ENCODE peak calls at places on chromosome 18, in ten cellular contexts. X is CD8-positive, alpha-beta T cell; G is cerebellar cortex; E is RPMI8226; J is mesothelial cell of epicardium; Z is occipital lobe; N is NCI-H446; T is kidney epithelial cell; U is CD14-positive monocyte; H is cardiac muscle cell. C is an unnamed sample.

GRCh38 chr18:61608306-61608705 is 275.1 kb downstream of the CDH20 start:
- DNase-seq in X (no peak), G (no peak), E (no peak), J (no peak), Z (no peak), N (no peak), T (no peak), U (no peak), H (no peak), C (no peak)

GRCh38 chr18:9719421-9719981 is 11.4 kb downstream of the RAB31 start:
- DNase-seq in X (no peak), G (no peak), E (no peak), J (no peak), Z (no peak), N (no peak), T (no peak), U (no peak), H (no peak), C (no peak)

GRCh38 chr18:78073275-78073674 is 823.6 kb downstream of the GALR1 start:
- DNase-seq in X (no peak), G (peak; percentile 5), E (peak; percentile 19), J (no peak), Z (no peak), N (no peak), T (no peak), U (no peak), H (no peak), C (no peak)

GRCh38 chr18:36114251-36114650 is 14.9 kb downstream of the SLC39A6 start:
- DNase-seq in X (no peak), G (no peak), E (no peak), J (no peak), Z (no peak), N (no peak), T (no peak), U (no peak), H (no peak), C (no peak)

GRCh38 chr18:45249306-45249705 is 366.0 kb upstream of the SLC14A2 start:
- DNase-seq in X (no peak), G (no peak), E (no peak), J (no peak), Z (no peak), N (no peak), T (no peak), U (no peak), H (no peak), C (no peak)

GRCh38 chr18:62357079-62357719 is 32.1 kb downstream of the TNFRSF11A start:
- DNase-seq in X (no peak), G (no peak), E (no peak), J (no peak), Z (no peak), N (no peak), T (no peak), U (no peak), H (no peak), C (no peak)

GRCh38 chr18:58727776-58728500 is 56.7 kb downstream of the MALT1 start:
- DNase-seq in X (no peak), G (peak; percentile 15), E (no peak), J (no peak), Z (no peak), N (no peak), T (no peak), U (no peak), H (peak; percentile 8), C (no peak)

GRCh38 chr18:34592961-34593382 is 117.1 kb upstream of the DTNA start:
- DNase-seq in X (no peak), G (peak; percentile 89), E (no peak), J (peak; percentile 59), Z (peak; percentile 69), N (no peak), T (peak; percentile 50), U (no peak), H (peak; percentile 88), C (no peak)

C was measured in CD4-positive, alpha-beta T cell.